ENCODE peak calls at places on chromosomes 11 and 22, in eight cellular contexts. H, C, R, K, U, D, J and G are unnamed samples.

GRCh38 chr11:110110854-110111253 is 17.7 kb downstream of the ZC3H12C start:
- DNase-seq in J (no peak), D (no peak), R (no peak), U (no peak), C (no peak), K (no peak), H (no peak), G (no peak)

GRCh38 chr11:120880791-120881190 is 143.1 kb upstream of the TBCEL start:
- DNase-seq in C (no peak), K (no peak), H (no peak), D (peak), R (no peak), U (no peak), J (no peak), G (no peak)

GRCh38 chr11:130390071-130390758 is 38.2 kb downstream of the ADAMTS8 start:
- DNase-seq in R (no peak), D (peak), K (no peak), H (no peak), U (no peak), J (no peak), C (peak), G (no peak)

GRCh38 chr11:116928102-116928777 is 90.8 kb upstream of the APOA1 start:
- DNase-seq in R (no peak), J (no peak), H (no peak), D (no peak), U (no peak), C (no peak), K (no peak), G (no peak)

GRCh38 chr11:116537736-116538135 is 235.1 kb downstream of the BUD13 start:
- DNase-seq in C (no peak), D (no peak), R (no peak), J (no peak), H (no peak), U (no peak), K (no peak), G (no peak)

GRCh38 chr11:68149417-68149816 is 28.2 kb upstream of the CHKA start:
- DNase-seq in H (no peak), U (no peak), K (no peak), R (no peak), J (no peak), D (no peak), C (no peak), G (no peak)

GRCh38 chr11:79663012-79663411 is 222.2 kb upstream of the TENM4 start:
- DNase-seq in C (no peak), D (no peak), U (no peak), H (no peak), R (no peak), K (no peak), J (no peak), G (no peak)

GRCh38 chr22:50674606-50675552 is 2.3 kb downstream of the SHANK3 start:
- DNase-seq in H (no peak), C (no peak), K (peak), J (no peak), D (peak), R (no peak), U (no peak), G (no peak)

GRCh38 chr11:34274712-34275398 is 83.0 kb downstream of the ABTB2 start:
- DNase-seq in D (peak), J (peak), C (peak), K (peak), R (peak), H (peak), U (peak), G (peak)

GRCh38 chr11:30244255-30244654 is 13.4 kb downstream of the FSHB start:
- DNase-seq in H (peak), K (no peak), C (peak), J (no peak), U (no peak), R (no peak), D (peak), G (no peak)

GRCh38 chr11:62004473-62004872 is 37.0 kb upstream of the FTH1 start:
- DNase-seq in H (peak), D (peak), K (no peak), U (peak), R (no peak), C (peak), J (peak), G (peak)

GRCh38 chr22:21681566-21682370 is 16.0 kb downstream of the PPIL2 start:
- DNase-seq in D (no peak), U (no peak), R (no peak), J (no peak), H (no peak), K (no peak), C (no peak), G (no peak)

GRCh38 chr11:128687321-128687720 is 6.6 kb upstream of the FLI1 start:
- DNase-seq in J (no peak), D (no peak), H (no peak), R (no peak), U (no peak), C (peak), K (no peak), G (no peak)

GRCh38 chr22:37226514-37226913 is 14.2 kb upstream of the SSTR3 start:
- DNase-seq in U (no peak), J (no peak), K (no peak), C (no peak), D (no peak), H (no peak), R (no peak), G (no peak)

DNA sequence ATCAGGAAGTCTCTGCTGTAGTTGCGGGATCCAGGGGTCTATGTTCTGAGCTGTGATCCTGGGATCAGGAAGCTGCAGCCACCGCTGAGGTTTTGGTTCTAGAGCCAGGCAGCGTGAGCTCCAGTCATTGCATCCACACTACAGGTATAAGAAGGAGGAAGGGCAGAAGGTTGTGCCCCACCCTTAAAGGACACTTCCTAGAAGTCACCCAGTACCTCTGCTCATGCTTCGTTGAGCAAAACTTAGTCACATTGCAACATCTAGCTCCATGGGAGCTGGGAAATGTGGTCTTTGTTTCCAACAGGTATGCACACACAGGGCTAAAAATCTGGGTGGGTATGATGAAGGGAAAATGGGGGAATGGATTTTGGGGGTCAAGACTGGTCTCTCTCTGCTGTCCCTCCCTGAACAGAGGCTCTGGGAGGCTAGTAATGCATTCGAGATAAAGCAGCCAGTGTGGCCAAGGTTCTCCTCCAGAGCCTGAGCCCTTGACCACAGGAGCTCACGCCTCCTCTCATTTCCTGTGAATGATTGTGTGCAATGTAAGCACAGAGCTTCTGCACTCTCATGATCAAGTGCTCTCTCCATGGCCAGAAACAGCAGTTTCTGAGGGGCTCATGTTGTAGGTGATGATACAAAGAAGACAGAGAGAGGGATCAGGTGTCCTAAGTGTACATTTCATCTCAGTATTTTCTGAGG is 86.8 kb upstream of the OR4B1 start:
- DNase-seq in H (no peak), C (no peak), D (no peak), R (no peak), J (no peak), U (no peak), K (no peak), G (no peak)
- TF ChIP-seq CTCF in H (no peak), C (no peak), D (no peak), R (no peak), J (no peak), U (no peak), K (no peak), G (no peak)

GRCh38 chr22:45462034-45462655 is 40.5 kb upstream of the FBLN1 start:
- DNase-seq in C (no peak), D (no peak), J (no peak), H (no peak), U (peak), R (no peak), K (no peak), G (no peak)
- TF ChIP-seq CTCF in C (no peak), D (no peak), J (no peak), H (no peak), U (no peak), R (no peak), K (peak), G (no peak)

GRCh38 chr11:59813364-59813763 is 2.8 kb upstream of the MRPL16 start:
- DNase-seq in D (no peak), K (no peak), C (no peak), R (no peak), J (no peak), H (no peak), U (no peak), G (no peak)

GRCh38 chr11:59810911-59811259 is 307 bp upstream of the MRPL16 start:
- DNase-seq in U (no peak), C (no peak), H (no peak), R (no peak), D (no peak), J (no peak), K (no peak), G (no peak)

GRCh38 chr11:59812220-59812619 is 1.6 kb upstream of the MRPL16 start:
- DNase-seq in R (no peak), J (no peak), H (no peak), C (no peak), D (no peak), U (no peak), K (no peak), G (no peak)

GRCh38 chr11:59807047-59807446 is 3.5 kb downstream of the MRPL16 start:
- DNase-seq in D (no peak), U (no peak), C (no peak), H (no peak), R (no peak), J (no peak), K (no peak), G (no peak)

GRCh38 chr11:59810189-59810910 is at the start of gene MRPL16:
- DNase-seq in K (peak), R (peak), H (peak), U (peak), J (peak), C (peak), D (peak), G (peak)
- TF ChIP-seq CTCF in K (peak), R (no peak), H (no peak), U (peak), J (no peak), C (no peak), D (no peak), G (no peak)

GRCh38 chr11:70126494-70126893 is 48.4 kb downstream of the ANO1 start:
- DNase-seq in H (no peak), K (no peak), U (no peak), D (no peak), C (no peak), J (no peak), R (no peak), G (no peak)

GRCh38 chr11:70130636-70131035 is 52.5 kb downstream of the ANO1 start:
- DNase-seq in C (no peak), R (no peak), D (no peak), K (no peak), H (no peak), U (no peak), J (no peak), G (no peak)

GRCh38 chr11:70127653-70128434 is 49.7 kb downstream of the ANO1 start:
- DNase-seq in R (no peak), J (no peak), D (no peak), K (no peak), U (no peak), H (no peak), C (no peak), G (no peak)

GRCh38 chr11:70129051-70129592 is 51.0 kb downstream of the ANO1 start:
- DNase-seq in U (no peak), C (no peak), H (no peak), K (no peak), J (no peak), D (no peak), R (no peak), G (no peak)

GRCh38 chr11:70128435-70128906 is 50.4 kb downstream of the ANO1 start:
- DNase-seq in U (no peak), H (no peak), R (no peak), C (no peak), J (no peak), D (peak), K (no peak), G (peak)
- TF ChIP-seq CTCF in U (no peak), H (peak), R (no peak), C (no peak), J (peak), D (no peak), K (no peak), G (peak)

GRCh38 chr11:469684-470667 is 19.9 kb downstream of the PTDSS2 start:
- DNase-seq in C (peak), R (peak), K (peak), J (no peak), U (peak), H (peak), D (peak), G (no peak)
- TF ChIP-seq CTCF in C (peak), R (no peak), K (peak), J (peak), U (no peak), H (peak), D (peak), G (peak)

DNA sequence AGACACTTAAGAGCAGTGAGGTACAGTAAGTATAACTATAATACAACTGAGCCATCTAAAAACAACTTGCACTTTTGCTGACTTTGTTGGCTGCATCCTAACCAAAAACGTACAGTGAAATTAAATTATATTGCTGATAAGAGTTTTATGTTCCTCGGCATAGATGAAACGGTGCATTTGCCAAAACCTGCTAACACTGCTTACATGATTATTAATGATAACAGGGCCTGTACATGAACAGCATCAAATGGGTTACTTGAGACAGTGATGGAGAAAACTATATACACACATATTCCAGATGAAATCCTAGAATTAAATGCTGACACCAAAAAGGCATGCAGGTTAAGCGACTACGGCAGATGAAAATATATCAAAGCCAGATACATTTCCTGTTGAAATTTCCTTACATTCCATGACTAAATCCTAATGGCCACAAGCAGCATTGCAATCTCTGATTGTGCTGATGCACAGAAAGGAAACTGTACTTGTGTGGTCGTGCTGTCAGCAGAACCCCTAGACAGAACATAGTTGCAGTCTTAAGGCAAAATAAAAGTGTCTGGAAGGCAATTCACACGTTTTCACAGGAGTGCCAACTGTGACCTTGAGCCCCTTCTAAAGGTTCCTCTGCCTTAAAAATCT is 143.9 kb downstream of the CADM1 start:
- DNase-seq in C (no peak), J (no peak), K (no peak), D (no peak), R (no peak), U (no peak), H (no peak), G (no peak)
- TF ChIP-seq CTCF in C (no peak), J (no peak), K (no peak), D (no peak), R (no peak), U (no peak), H (peak), G (no peak)

GRCh38 chr22:29320546-29320945 is 5.0 kb upstream of the RASL10A start:
- DNase-seq in C (no peak), R (no peak), J (no peak), H (no peak), K (no peak), D (no peak), U (no peak), G (no peak)
- TF ChIP-seq CTCF in C (peak), R (no peak), J (no peak), H (no peak), K (peak), D (peak), U (no peak), G (no peak)

GRCh38 chr11:131584694-131585592 is 214.5 kb downstream of the NTM start:
- DNase-seq in J (no peak), D (peak), C (no peak), R (no peak), K (no peak), H (no peak), U (no peak), G (no peak)
- TF ChIP-seq CTCF in J (no peak), D (peak), C (no peak), R (no peak), K (no peak), H (peak), U (no peak), G (no peak)